ENCODE peak calls at places on chromosomes 6 and 20, in ten cellular contexts. I, C, B, R, H, T, J, N, Q and X are unnamed samples. For H3K27me3, the result is how much of the 10 kb centered on the place peaks cover.

GRCh38 chr20:62066983-62067433 is 1.3 kb upstream of the TAF4 start:
- DNase-seq in B (no peak), I (peak), C (no peak), Q (peak), J (no peak), H (peak), T (no peak), R (peak), N (no peak), X (no peak)

GRCh38 chr6:106114492-106114891 is 28.4 kb downstream of the PRDM1 start:
- DNase-seq in R (no peak), T (no peak), C (no peak), H (no peak), B (no peak), N (no peak), J (no peak), I (no peak), Q (no peak), X (no peak)

GRCh38 chr6:22145823-22146379 is 150.9 kb downstream of the PRL start:
- DNase-seq in Q (peak), B (no peak), C (no peak), N (no peak), H (no peak), T (no peak), I (peak), R (peak), J (peak), X (no peak)

GRCh38 chr20:11260611-11261010 is 586.8 kb upstream of the JAG1 start:
- DNase-seq in T (no peak), J (no peak), H (no peak), I (no peak), N (no peak), C (no peak), B (no peak), Q (no peak), R (no peak), X (no peak)

GRCh38 chr6:124987999-124988591 is 25.9 kb downstream of the RNF217 start:
- DNase-seq in J (no peak), R (no peak), T (no peak), B (no peak), N (no peak), C (no peak), Q (no peak), H (no peak), I (no peak), X (no peak)

GRCh38 chr6:89242574-89243330 is 25.6 kb upstream of the GABRR1 start:
- DNase-seq in R (no peak), Q (peak), I (peak), B (peak), C (no peak), J (peak), H (no peak), N (no peak), T (peak), X (no peak)

GRCh38 chr6:108209738-108210137 is 43.9 kb downstream of the NR2E1 start:
- DNase-seq in I (no peak), H (no peak), C (no peak), Q (no peak), B (no peak), N (no peak), T (no peak), R (no peak), J (no peak), X (no peak)

GRCh38 chr20:25148181-25148981 is 47.1 kb upstream of the ENTPD6 start:
- DNase-seq in C (peak), Q (peak), B (no peak), H (peak), T (no peak), J (peak), N (peak), R (peak), I (peak), X (peak)

GRCh38 chr6:32969685-32970412 is 1.5 kb downstream of the BRD2 start:
- DNase-seq in H (peak), R (peak), C (no peak), B (peak), I (peak), J (peak), N (peak), Q (peak), T (peak), X (peak)

GRCh38 chr20:50438986-50439407 is 71.2 kb upstream of the PTPN1 start:
- DNase-seq in T (peak), N (no peak), B (peak), C (no peak), Q (peak), I (no peak), R (no peak), J (no peak), H (no peak), X (no peak)

GRCh38 chr6:156662025-156662445 is 115.1 kb upstream of the ARID1B start:
- DNase-seq in H (no peak), I (no peak), N (no peak), C (peak), T (peak), R (no peak), Q (peak), J (peak), B (peak), X (no peak)

GRCh38 chr6:167849846-167850459 is 23.2 kb downstream of the AFDN start:
- DNase-seq in H (no peak), I (no peak), C (no peak), N (no peak), J (peak), R (no peak), B (peak), Q (no peak), T (peak), X (no peak)

GRCh38 chr6:164097557-164098398 is 683.3 kb downstream of the QKI start:
- DNase-seq in I (peak), T (no peak), C (no peak), N (no peak), J (peak), H (no peak), B (peak), Q (no peak), R (no peak), X (no peak)

GRCh38 chr20:61630240-61630650 is 378.2 kb downstream of the CDH4 start:
- DNase-seq in J (no peak), Q (no peak), R (no peak), I (no peak), T (no peak), H (no peak), N (no peak), B (no peak), C (no peak), X (no peak)

DNA sequence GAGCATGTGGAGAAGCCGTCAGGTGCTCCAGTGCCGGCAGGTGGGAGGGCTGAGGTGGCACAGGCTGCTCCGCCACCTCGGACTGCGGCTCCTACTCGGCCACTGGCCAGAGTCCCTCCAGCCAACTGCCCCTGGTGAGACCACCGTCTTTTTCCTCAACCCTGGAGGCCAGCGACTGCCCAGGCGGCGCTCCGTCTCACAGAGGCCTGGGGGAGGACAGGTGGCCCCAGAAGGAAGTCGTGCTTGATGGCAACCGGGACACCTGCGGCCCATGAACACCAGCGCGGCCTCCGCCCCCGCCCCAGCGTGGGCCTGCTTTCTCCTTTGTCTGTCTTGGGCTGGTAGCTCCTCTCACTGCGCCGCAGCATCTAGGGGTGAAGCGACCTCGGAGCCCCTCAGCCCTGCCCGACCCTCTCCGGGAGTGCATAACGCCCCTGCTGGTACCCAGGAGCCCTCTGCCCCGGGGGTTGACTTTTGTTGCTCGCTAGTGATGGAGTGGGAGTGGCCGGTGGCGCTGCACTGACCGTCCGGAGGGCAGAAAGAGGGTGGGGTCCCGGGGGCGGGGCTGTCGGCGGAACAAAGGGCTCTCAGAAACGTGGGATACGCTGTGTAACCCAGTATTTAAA is 706 bp upstream of the TUBB2B start:
- DNase-seq in T (no peak), J (no peak), R (no peak), I (no peak), H (peak), Q (peak), C (peak), B (no peak), N (no peak), X (no peak)
- H3K27ac ChIP-seq in T (no peak), J (no peak), R (peak), I (no peak), H (no peak), Q (no peak), C (peak), B (no peak), N (peak), X (no peak)

DNA sequence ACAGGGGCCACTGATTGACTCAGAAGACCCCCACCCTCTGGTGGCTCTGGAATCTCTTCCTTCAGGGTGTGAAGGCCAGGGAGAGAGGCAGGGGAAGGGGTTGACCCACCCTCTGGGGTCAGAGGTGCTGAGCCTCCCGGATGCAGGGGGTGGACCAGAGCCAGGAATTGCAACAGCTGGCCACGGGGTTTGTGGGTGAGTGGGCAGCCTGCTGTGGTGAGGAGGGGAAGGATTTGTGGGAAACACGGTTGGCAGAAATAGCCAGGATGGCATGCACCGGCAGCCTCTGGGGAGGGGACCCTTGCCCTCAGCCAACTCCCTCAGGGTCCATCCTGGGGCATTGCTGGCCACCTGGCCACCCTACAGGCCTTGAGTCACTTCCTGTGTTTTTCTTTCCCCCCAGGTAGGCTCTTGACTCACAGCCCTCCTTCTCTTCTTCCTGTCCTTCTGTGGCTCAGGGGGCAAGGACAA is 92.8 kb downstream of the MRPL14 start:
- DNase-seq in B (peak), N (peak), C (no peak), H (peak), R (no peak), J (no peak), Q (no peak), I (no peak), T (no peak), X (no peak)
- TF ChIP-seq CTCF in B (no peak), N (no peak), C (no peak), H (no peak), R (no peak), J (no peak), Q (no peak), I (no peak), T (no peak), X (no peak)

DNA sequence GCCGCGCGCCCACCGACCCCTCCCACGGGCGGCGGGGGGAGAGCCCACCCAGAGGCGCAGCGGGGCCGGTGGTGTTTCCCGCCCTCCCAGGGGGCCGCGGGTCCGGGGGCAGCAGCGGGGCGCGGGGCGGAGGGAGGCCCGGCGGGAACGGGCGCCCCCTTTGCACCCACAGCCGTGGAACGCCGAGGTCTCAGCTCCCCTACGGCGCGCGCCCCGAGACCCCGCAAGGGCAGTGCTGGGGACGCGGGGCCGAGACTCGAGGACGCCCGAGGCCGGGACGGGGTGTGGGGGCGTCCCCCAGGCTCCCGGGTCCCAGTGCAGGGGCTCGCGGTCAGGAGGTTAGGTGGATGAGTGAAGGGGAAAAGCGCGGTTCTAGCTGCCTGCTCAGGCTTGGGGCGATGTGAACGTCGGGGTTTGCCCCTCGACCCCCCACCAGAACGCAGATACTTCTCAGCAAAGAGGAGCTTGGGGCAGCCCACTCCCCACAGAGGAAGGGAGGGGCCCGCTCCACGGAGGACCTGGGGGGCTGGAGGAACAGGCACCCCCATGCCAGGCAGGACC is 65.5 kb upstream of the BHLHE23 start:
- DNase-seq in Q (no peak), R (no peak), C (no peak), T (no peak), N (peak), J (no peak), H (no peak), I (no peak), B (no peak), X (no peak)
- H3K27me3 ChIP-seq in Q (under half), R (under half), C (under half), T (under half), N (half or more), J (under half), H (half or more), I (under half), B (under half), X (half or more)

GRCh38 chr6:72865467-72865866 is 243.6 kb downstream of the KCNQ5 start:
- DNase-seq in C (no peak), J (no peak), B (no peak), I (no peak), N (no peak), H (no peak), Q (no peak), T (no peak), R (no peak), X (no peak)

GRCh38 chr6:72861935-72862432 is 240.1 kb downstream of the KCNQ5 start:
- DNase-seq in Q (no peak), B (peak), R (no peak), T (no peak), J (peak), N (no peak), C (no peak), H (no peak), I (no peak), X (no peak)

GRCh38 chr6:72864236-72864635 is 242.4 kb downstream of the KCNQ5 start:
- DNase-seq in J (no peak), C (no peak), R (no peak), N (no peak), T (no peak), B (no peak), Q (no peak), I (no peak), H (no peak), X (no peak)

GRCh38 chr6:72863106-72863505 is 241.2 kb downstream of the KCNQ5 start:
- DNase-seq in R (no peak), J (no peak), B (no peak), I (no peak), Q (no peak), C (no peak), H (no peak), T (no peak), N (no peak), X (no peak)

DNA sequence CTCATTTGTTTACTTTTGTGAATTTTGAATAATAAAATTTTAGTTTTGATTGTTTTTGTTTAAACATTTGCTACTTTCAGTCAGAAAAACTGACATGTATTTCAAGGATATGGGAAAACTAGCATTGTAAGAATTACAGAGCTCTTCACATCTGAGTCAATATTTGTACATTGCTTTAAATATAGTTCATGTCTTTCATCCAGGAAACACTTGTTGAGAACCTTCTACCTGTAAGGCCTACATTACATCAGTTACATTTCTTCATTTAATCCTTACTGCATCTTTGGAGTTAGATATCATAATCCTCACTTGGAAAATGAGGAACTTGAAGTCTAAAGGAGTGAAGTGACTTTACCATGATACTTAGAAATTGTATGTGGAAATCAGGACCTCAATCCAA is 242.9 kb downstream of the KCNQ5 start:
- DNase-seq in H (no peak), T (no peak), J (no peak), I (no peak), Q (no peak), B (no peak), R (no peak), N (no peak), C (no peak), X (no peak)
- H3K27ac ChIP-seq in H (no peak), T (no peak), J (no peak), I (no peak), Q (no peak), B (no peak), R (no peak), N (no peak), C (no peak), X (no peak)

GRCh38 chr6:169424149-169424804 is 170.6 kb upstream of the THBS2 start:
- DNase-seq in H (no peak), N (no peak), R (no peak), Q (no peak), T (no peak), J (no peak), B (no peak), C (no peak), I (no peak), X (no peak)

GRCh38 chr6:169424821-169425240 is 171.2 kb upstream of the THBS2 start:
- DNase-seq in T (no peak), H (no peak), R (no peak), J (no peak), C (no peak), B (no peak), I (no peak), N (no peak), Q (no peak), X (no peak)

GRCh38 chr6:169417101-169417500 is 163.5 kb upstream of the THBS2 start:
- DNase-seq in C (no peak), I (no peak), N (no peak), T (no peak), H (no peak), B (no peak), Q (no peak), J (no peak), R (no peak), X (no peak)

GRCh38 chr6:169421890-169422289 is 168.2 kb upstream of the THBS2 start:
- DNase-seq in H (no peak), J (no peak), C (no peak), B (no peak), I (no peak), R (no peak), N (no peak), Q (no peak), T (no peak), X (no peak)

GRCh38 chr6:169420912-169421543 is 167.4 kb upstream of the THBS2 start:
- DNase-seq in J (no peak), R (no peak), B (no peak), Q (peak), I (no peak), H (no peak), N (no peak), T (peak), C (no peak), X (no peak)
- TF ChIP-seq CTCF in J (no peak), R (peak), B (no peak), Q (peak), I (peak), H (no peak), N (peak), T (peak), C (peak), X (no peak)